ENCODE peak calls at places on chromosomes 5 and 9, in nine cellular contexts. O is H9; L is CD4-positive, alpha-beta T cell; E is aorta; M is psoas muscle; G is mucosa of descending colon; C is CD4-positive, alpha-beta memory T cell; Q is A673; D is A549. I is an unnamed sample. For H3K9me3, the result is how much of the 10 kb centered on the place peaks cover.

GRCh38 chr5:57231607-57232006 is 57.7 kb downstream of the GPBP1 start:
- DNase-seq in O (no peak), L (no peak), E (no peak), M (no peak), G (no peak), C (no peak), Q (no peak), D (no peak), I (no peak)

GRCh38 chr5:177426566-177427210 is at the start of gene GRK6:
- DNase-seq in O (no peak), L (peak), E (peak), M (peak), G (peak), C (peak), Q (peak), D (no peak), I (peak)

GRCh38 chr9:138021251-138022056 is 143.9 kb downstream of the CACNA1B start:
- DNase-seq in O (no peak), L (no peak), E (no peak), M (no peak), G (no peak), C (no peak), Q (no peak), D (no peak), I (no peak)

GRCh38 chr5:147750065-147750464 is 32.5 kb downstream of the JAKMIP2 start:
- DNase-seq in O (peak), L (no peak), E (no peak), M (no peak), G (no peak), C (no peak), Q (peak), D (no peak), I (no peak)

GRCh38 chr9:96020822-96021615 is 145.5 kb downstream of the ERCC6L2 start:
- DNase-seq in O (no peak), L (no peak), E (peak), M (no peak), G (peak), C (peak), Q (peak), D (no peak), I (peak)

GRCh38 chr9:128684325-128685021 is 4.5 kb upstream of the SET start:
- DNase-seq in O (peak), L (peak), E (peak), M (peak), G (peak), C (peak), Q (peak), D (peak), I (peak)

GRCh38 chr5:150036513-150036912 is 36.0 kb downstream of the HMGXB3 start:
- DNase-seq in O (no peak), L (no peak), E (no peak), M (peak), G (no peak), C (no peak), Q (no peak), D (peak), I (no peak)

GRCh38 chr5:125311743-125312142 is 565.3 kb upstream of the ZNF608 start:
- DNase-seq in O (no peak), L (no peak), E (no peak), M (no peak), G (no peak), C (no peak), Q (no peak), D (peak), I (no peak)

GRCh38 chr9:126516936-126517750 is 96.6 kb upstream of the LMX1B start:
- DNase-seq in O (peak), L (no peak), E (peak), M (peak), G (peak), C (peak), Q (peak), D (peak), I (no peak)

GRCh38 chr9:90092512-90092911 is 487.7 kb downstream of the GADD45G start:
- DNase-seq in O (no peak), L (peak), E (no peak), M (no peak), G (no peak), C (no peak), Q (no peak), D (no peak), I (no peak)

GRCh38 chr5:141810702-141811101 is 67.5 kb downstream of the PCDH1 start:
- DNase-seq in O (no peak), L (no peak), E (no peak), M (no peak), G (no peak), C (no peak), Q (no peak), D (no peak), I (no peak)

GRCh38 chr9:38043931-38044623 is 24.9 kb downstream of the SHB start:
- DNase-seq in O (no peak), L (no peak), E (no peak), M (no peak), G (no peak), C (no peak), Q (no peak), D (no peak), I (no peak)

GRCh38 chr5:85591311-85591710 is 1026.4 kb upstream of the COX7C start:
- DNase-seq in O (no peak), L (no peak), E (no peak), M (no peak), G (no peak), C (no peak), Q (no peak), D (no peak), I (no peak)

GRCh38 chr5:83009408-83009807 is 67.8 kb downstream of the TMEM167A start:
- DNase-seq in O (no peak), L (no peak), E (no peak), M (no peak), G (no peak), C (no peak), Q (no peak), D (no peak), I (no peak)

GRCh38 chr5:160342413-160342941 is 27.9 kb downstream of the C1QTNF2 start:
- DNase-seq in O (no peak), L (no peak), E (no peak), M (peak), G (no peak), C (no peak), Q (no peak), D (no peak), I (no peak)

GRCh38 chr5:130885027-130885426 is 280.0 kb downstream of the HINT1 start:
- DNase-seq in O (no peak), L (no peak), E (no peak), M (no peak), G (peak), C (no peak), Q (no peak), D (peak), I (no peak)

GRCh38 chr5:60670764-60671163 is 29.2 kb downstream of the DEPDC1B start:
- DNase-seq in O (no peak), L (no peak), E (no peak), M (no peak), G (no peak), C (no peak), Q (no peak), D (no peak), I (no peak)

GRCh38 chr5:151214614-151215545 is 9.0 kb downstream of the CCDC69 start:
- DNase-seq in O (no peak), L (no peak), E (no peak), M (no peak), G (no peak), C (no peak), Q (no peak), D (no peak), I (no peak)

GRCh38 chr5:3709058-3709723 is 113.6 kb downstream of the IRX1 start:
- DNase-seq in O (no peak), L (no peak), E (no peak), M (no peak), G (no peak), C (no peak), Q (no peak), D (no peak), I (no peak)

GRCh38 chr9:127163409-127163808 is 41.0 kb upstream of the ANGPTL2 start:
- DNase-seq in O (peak), L (no peak), E (no peak), M (no peak), G (no peak), C (no peak), Q (peak), D (peak), I (no peak)

GRCh38 chr9:121529237-121529987 is 29.8 kb upstream of the GGTA1 start:
- DNase-seq in O (no peak), L (no peak), E (peak), M (peak), G (peak), C (no peak), Q (peak), D (peak), I (no peak)

GRCh38 chr5:150780816-150781221 is 2.3 kb downstream of the SMIM3 start:
- DNase-seq in O (no peak), L (no peak), E (no peak), M (no peak), G (peak), C (no peak), Q (no peak), D (no peak), I (no peak)

GRCh38 chr9:121360975-121361374 is 9.1 kb downstream of the STOM start:
- DNase-seq in O (no peak), L (no peak), E (no peak), M (no peak), G (no peak), C (no peak), Q (peak), D (no peak), I (no peak)

GRCh38 chr9:97790542-97790941 is 62.5 kb upstream of the FOXE1 start:
- DNase-seq in O (no peak), L (no peak), E (no peak), M (no peak), G (no peak), C (no peak), Q (no peak), D (no peak), I (no peak)

GRCh38 chr5:96387616-96388015 is 45.4 kb downstream of the PCSK1 start:
- DNase-seq in O (no peak), L (no peak), E (no peak), M (no peak), G (no peak), C (no peak), Q (no peak), D (no peak), I (no peak)

GRCh38 chr9:83962165-83962564 is 17.9 kb downstream of the HNRNPK start:
- DNase-seq in O (no peak), L (no peak), E (no peak), M (no peak), G (no peak), C (no peak), Q (no peak), D (peak), I (no peak)

GRCh38 chr9:37324261-37324683 is 98.2 kb upstream of the GRHPR start:
- DNase-seq in O (no peak), L (no peak), E (no peak), M (no peak), G (no peak), C (no peak), Q (peak), D (no peak), I (no peak)

GRCh38 chr5:158669275-158669674 is 430.4 kb downstream of the EBF1 start:
- DNase-seq in O (no peak), L (no peak), E (no peak), M (no peak), G (no peak), C (no peak), Q (no peak), D (no peak), I (no peak)

DNA sequence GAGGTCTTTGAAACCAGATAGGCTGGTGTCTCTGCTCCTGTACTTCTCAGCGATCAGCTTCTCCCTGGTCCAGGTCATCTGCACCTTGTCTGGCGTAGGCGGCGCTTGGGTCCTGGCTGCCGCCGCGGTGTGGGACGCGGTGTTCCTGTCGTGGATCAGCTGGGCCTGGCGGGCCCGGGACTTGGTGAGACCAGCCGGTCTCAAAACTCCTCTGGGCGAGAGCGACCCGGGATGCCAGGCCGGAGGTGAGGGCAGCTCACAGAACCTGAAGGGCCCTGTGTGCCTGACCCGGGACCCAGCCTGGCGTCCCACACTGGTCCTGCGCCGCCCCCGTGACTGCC is 48.9 kb downstream of the NKD2 start:
- DNase-seq in O (no peak), L (no peak), E (no peak), M (peak), G (no peak), C (no peak), Q (no peak), D (no peak), I (peak)
- H3K9me3 ChIP-seq in O (under half), L (under half), E (under half), M (under half), G (under half), C (under half), Q (under half), D (under half), I (under half)

GRCh38 chr9:135648494-135649410 is 9.4 kb upstream of the GLT6D1 start:
- DNase-seq in O (peak), L (no peak), E (no peak), M (no peak), G (no peak), C (no peak), Q (no peak), D (no peak), I (no peak)
- H3K9me3 ChIP-seq in O (under half), L (under half), E (under half), M (under half), G (under half), C (under half), Q (under half), D (half or more), I (under half)

GRCh38 chr9:27440888-27441740 is 83.0 kb upstream of the IFNK start:
- DNase-seq in O (no peak), L (no peak), E (no peak), M (no peak), G (no peak), C (no peak), Q (no peak), D (no peak), I (no peak)

GRCh38 chr9:27436234-27436633 is 87.9 kb upstream of the IFNK start:
- DNase-seq in O (no peak), L (no peak), E (no peak), M (no peak), G (no peak), C (no peak), Q (no peak), D (peak), I (no peak)

GRCh38 chr9:27433599-27434325 is 90.3 kb upstream of the IFNK start:
- DNase-seq in O (no peak), L (no peak), E (no peak), M (no peak), G (no peak), C (no peak), Q (no peak), D (no peak), I (no peak)

GRCh38 chr9:27441741-27442070 is 82.4 kb upstream of the IFNK start:
- DNase-seq in O (no peak), L (no peak), E (no peak), M (no peak), G (no peak), C (no peak), Q (no peak), D (no peak), I (no peak)

DNA sequence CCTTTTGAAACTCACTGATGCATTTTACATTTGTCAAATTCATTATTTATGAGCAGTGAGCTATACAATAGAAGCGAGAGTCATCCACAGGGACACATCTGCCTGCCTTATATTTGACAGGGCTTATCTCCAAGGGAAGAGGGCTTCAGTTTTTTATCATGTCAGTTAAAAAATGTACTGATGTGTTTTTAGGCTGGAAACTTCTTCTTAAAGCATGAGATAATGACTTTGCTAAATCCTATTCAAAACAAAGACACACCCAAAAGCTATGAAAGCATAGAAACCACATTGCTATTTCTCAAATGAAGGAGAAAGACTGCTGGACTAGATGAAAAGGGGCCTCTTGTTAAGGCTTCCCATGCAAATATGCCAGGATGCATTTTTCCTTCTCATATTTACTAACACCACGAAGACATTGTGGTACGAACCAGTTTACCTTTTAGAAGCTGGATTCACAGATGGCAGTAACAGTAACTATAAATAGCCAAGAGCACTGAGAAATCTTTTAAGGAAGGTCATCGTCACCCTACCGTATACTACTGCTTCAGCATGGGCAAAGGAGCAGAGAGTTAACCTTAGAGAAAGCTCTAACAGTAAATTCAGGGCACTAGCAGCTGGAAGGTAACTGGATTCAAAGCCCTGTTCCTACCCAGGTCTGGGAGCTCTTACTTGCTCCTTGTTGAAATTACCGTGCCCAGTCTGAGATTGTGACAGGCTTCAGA is 86.3 kb upstream of the IFNK start:
- DNase-seq in O (no peak), L (no peak), E (no peak), M (no peak), G (no peak), C (no peak), Q (no peak), D (no peak), I (no peak)
- H3K9me3 ChIP-seq in O (under half), L (under half), E (under half), M (under half), G (under half), C (under half), Q (under half), D (under half), I (under half)

GRCh38 chr5:139691275-139691629 is 43.1 kb downstream of the CXXC5 start:
- DNase-seq in O (no peak), L (no peak), E (no peak), M (no peak), G (no peak), C (no peak), Q (no peak), D (no peak), I (no peak)
- H3K9me3 ChIP-seq in O (under half), L (under half), E (under half), M (under half), G (under half), C (under half), Q (under half), D (under half), I (under half)

GRCh38 chr5:180852510-180852909 is 8.6 kb downstream of the ZFP62 start:
- DNase-seq in O (no peak), L (no peak), E (no peak), M (no peak), G (no peak), C (no peak), Q (no peak), D (no peak), I (no peak)
- H3K9me3 ChIP-seq in O (under half), L (under half), E (under half), M (under half), G (under half), C (under half), Q (half or more), D (half or more), I (under half)

DNA sequence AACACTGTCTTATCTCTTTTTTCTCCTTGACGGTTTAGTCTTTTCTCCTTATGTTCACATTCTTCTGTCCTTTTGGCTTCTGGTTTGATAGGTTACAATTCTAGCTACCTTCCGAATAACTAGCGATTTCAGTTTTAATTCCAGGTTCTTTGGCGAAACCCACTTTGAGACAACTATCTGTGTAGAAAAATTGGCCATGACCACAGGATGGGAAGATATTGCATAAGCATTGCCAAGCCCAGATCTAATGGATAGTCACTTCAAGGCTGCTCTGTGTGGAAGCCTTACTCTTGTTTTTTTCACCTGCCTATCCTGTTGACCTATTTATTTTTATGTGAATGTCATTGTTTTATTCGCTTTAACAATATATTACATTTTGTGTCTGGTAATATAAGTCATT is 5.2 kb downstream of the ZNF189 start:
- DNase-seq in O (no peak), L (no peak), E (no peak), M (no peak), G (no peak), C (no peak), Q (no peak), D (no peak), I (no peak)
- H3K9me3 ChIP-seq in O (under half), L (under half), E (under half), M (under half), G (under half), C (under half), Q (half or more), D (half or more), I (under half)

GRCh38 chr5:162888268-162888667 is 549.1 kb upstream of the CCNG1 start:
- DNase-seq in O (no peak), L (no peak), E (no peak), M (no peak), G (no peak), C (no peak), Q (no peak), D (no peak), I (no peak)
- H3K9me3 ChIP-seq in O (under half), L (under half), E (under half), M (under half), G (under half), C (under half), Q (under half), D (under half), I (under half)

DNA sequence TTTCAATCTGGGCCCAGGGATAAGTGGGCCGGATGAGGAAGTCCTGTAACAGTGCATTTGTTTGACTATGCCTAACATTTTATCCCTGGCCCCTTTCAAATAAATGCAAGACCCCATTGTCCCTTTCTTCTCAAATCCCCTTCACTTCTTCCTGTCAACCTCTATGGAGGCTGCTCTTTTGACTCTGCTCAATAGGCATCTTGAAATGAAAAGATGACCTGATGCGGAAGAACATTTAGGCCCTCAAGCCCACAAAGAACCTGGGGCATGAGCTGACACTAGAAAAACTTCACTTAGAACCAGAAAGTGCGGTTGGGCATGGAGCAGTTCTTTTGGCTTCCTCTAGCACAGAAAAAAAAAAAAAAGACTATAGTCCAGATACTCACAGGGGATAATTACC is 1434.7 kb upstream of the WWC1 start:
- DNase-seq in O (no peak), L (no peak), E (no peak), M (no peak), G (no peak), C (no peak), Q (no peak), D (no peak), I (no peak)
- H3K9me3 ChIP-seq in O (under half), L (under half), E (under half), M (under half), G (under half), C (under half), Q (under half), D (under half), I (under half)

GRCh38 chr9:122561446-122561845 is 8.5 kb downstream of the OR1N2 start:
- DNase-seq in O (no peak), L (no peak), E (no peak), M (no peak), G (no peak), C (no peak), Q (no peak), D (no peak), I (no peak)
- H3K9me3 ChIP-seq in O (under half), L (under half), E (under half), M (under half), G (under half), C (under half), Q (under half), D (under half), I (under half)

GRCh38 chr9:79812099-79812498 is 240.3 kb downstream of the TLE4 start:
- DNase-seq in O (no peak), L (no peak), E (no peak), M (no peak), G (no peak), C (no peak), Q (no peak), D (no peak), I (no peak)
- H3K9me3 ChIP-seq in O (under half), L (under half), E (under half), M (under half), G (under half), C (under half), Q (under half), D (under half), I (under half)